ENCODE peak calls at places on chromosomes 1 and 21, in ten cellular contexts. Z is A549, N is uterus, W is HepG2, F is heart left ventricle, B is IMR-90, A is sigmoid colon, V is transverse colon, O is stomach, Y is right lobe of liver. K is an unnamed sample.

GRCh38 chr1:202007703-202008489 is 2.5 kb upstream of the ELF3 start:
- DNase-seq in O (peak), Z (no peak), V (peak), N (no peak), A (no peak), F (no peak), W (no peak), Y (no peak), B (no peak), K (no peak)

GRCh38 chr1:221688488-221688843 is 53.4 kb downstream of the DUSP10 start:
- DNase-seq in N (no peak), Z (no peak), Y (no peak), A (no peak), O (no peak), V (no peak), F (no peak), B (no peak), W (no peak), K (no peak)

GRCh38 chr1:238649200-238649599 is 737.2 kb upstream of the CHRM3 start:
- DNase-seq in O (no peak), A (no peak), V (no peak), N (no peak), B (no peak), Z (no peak), F (no peak), W (no peak), Y (no peak), K (no peak)

GRCh38 chr1:16152521-16153087 is 3.3 kb downstream of the EPHA2 start:
- DNase-seq in N (no peak), V (peak), W (peak), B (peak), O (no peak), A (no peak), F (peak), Y (no peak), Z (no peak), K (no peak)

GRCh38 chr1:182615468-182616129 is 11.4 kb upstream of the RGS16 start:
- DNase-seq in A (peak), Y (no peak), V (no peak), F (peak), Z (no peak), W (no peak), B (no peak), N (peak), O (no peak), K (no peak)

GRCh38 chr21:16794944-16795343 is 717.9 kb upstream of the CXADR start:
- DNase-seq in Y (no peak), A (no peak), Z (peak), O (no peak), W (peak), V (no peak), F (no peak), B (peak), N (peak), K (no peak)

GRCh38 chr1:44602675-44603610 is 71.3 kb downstream of the TMEM53 start:
- DNase-seq in Y (no peak), Z (no peak), B (no peak), W (no peak), A (no peak), N (no peak), F (no peak), O (no peak), V (no peak), K (no peak)

GRCh38 chr1:156491151-156491949 is 9.2 kb downstream of the MEF2D start:
- DNase-seq in N (no peak), B (no peak), Y (no peak), A (no peak), Z (no peak), W (no peak), F (no peak), V (no peak), O (no peak), K (no peak)

GRCh38 chr1:233569636-233570035 is 44.3 kb upstream of the KCNK1 start:
- DNase-seq in Z (no peak), F (no peak), Y (no peak), B (no peak), O (no peak), N (no peak), V (no peak), A (no peak), W (no peak), K (no peak)

GRCh38 chr1:76666499-76666898 is 200.8 kb upstream of the ST6GALNAC5 start:
- DNase-seq in Z (no peak), B (no peak), W (no peak), N (no peak), Y (peak), O (no peak), F (no peak), V (peak), A (no peak), K (no peak)

GRCh38 chr21:45435405-45435981 is 30.5 kb downstream of the COL18A1 start:
- DNase-seq in F (no peak), W (no peak), A (no peak), Z (no peak), Y (no peak), N (no peak), V (no peak), O (no peak), B (no peak), K (no peak)

GRCh38 chr1:38029725-38030511 is 16.7 kb downstream of the POU3F1 start:
- DNase-seq in F (no peak), A (peak), W (no peak), Y (no peak), Z (no peak), B (peak), O (no peak), V (peak), N (peak), K (no peak)

GRCh38 chr1:67939942-67940341 is 106.7 kb upstream of the GNG12 start:
- DNase-seq in O (no peak), W (no peak), A (no peak), V (no peak), F (no peak), Z (no peak), B (no peak), N (no peak), Y (no peak), K (no peak)

GRCh38 chr1:228154685-228155571 is 5.2 kb downstream of the GJC2 start:
- DNase-seq in W (no peak), F (no peak), Z (no peak), V (no peak), N (peak), B (no peak), Y (no peak), A (peak), O (no peak), K (no peak)

GRCh38 chr1:147336290-147336689 is 93.8 kb downstream of the CHD1L start:
- DNase-seq in Z (no peak), W (no peak), F (no peak), A (no peak), V (no peak), B (no peak), O (no peak), Y (no peak), N (no peak), K (no peak)

GRCh38 chr1:153922076-153922837 is 515 bp downstream of the GATAD2B start:
- DNase-seq in V (no peak), Y (peak), F (peak), A (no peak), B (no peak), N (peak), Z (no peak), W (peak), O (peak), K (no peak)

GRCh38 chr1:74368335-74368734 is 133.1 kb downstream of the TNNI3K start:
- DNase-seq in O (no peak), F (no peak), N (no peak), V (no peak), Y (no peak), W (no peak), A (no peak), Z (no peak), B (peak), K (no peak)

GRCh38 chr1:178607718-178608408 is 95.0 kb downstream of the TEX35 start:
- DNase-seq in V (no peak), W (no peak), Z (no peak), B (no peak), A (no peak), O (no peak), N (no peak), F (no peak), Y (no peak), K (no peak)

GRCh38 chr1:35340519-35340918 is 72.0 kb downstream of the ZMYM4 start:
- DNase-seq in W (no peak), A (no peak), V (no peak), N (no peak), F (no peak), B (no peak), O (no peak), Z (no peak), Y (no peak), K (no peak)

GRCh38 chr1:207824691-207825090 is 72.8 kb downstream of the CD46 start:
- DNase-seq in Z (no peak), W (no peak), Y (no peak), N (peak), A (peak), O (no peak), V (no peak), B (no peak), F (no peak), K (no peak)
- H3K4me3 ChIP-seq in Z (no peak), W (no peak), Y (no peak), N (no peak), A (peak), O (peak), V (no peak), B (no peak), F (no peak), K (peak)

DNA sequence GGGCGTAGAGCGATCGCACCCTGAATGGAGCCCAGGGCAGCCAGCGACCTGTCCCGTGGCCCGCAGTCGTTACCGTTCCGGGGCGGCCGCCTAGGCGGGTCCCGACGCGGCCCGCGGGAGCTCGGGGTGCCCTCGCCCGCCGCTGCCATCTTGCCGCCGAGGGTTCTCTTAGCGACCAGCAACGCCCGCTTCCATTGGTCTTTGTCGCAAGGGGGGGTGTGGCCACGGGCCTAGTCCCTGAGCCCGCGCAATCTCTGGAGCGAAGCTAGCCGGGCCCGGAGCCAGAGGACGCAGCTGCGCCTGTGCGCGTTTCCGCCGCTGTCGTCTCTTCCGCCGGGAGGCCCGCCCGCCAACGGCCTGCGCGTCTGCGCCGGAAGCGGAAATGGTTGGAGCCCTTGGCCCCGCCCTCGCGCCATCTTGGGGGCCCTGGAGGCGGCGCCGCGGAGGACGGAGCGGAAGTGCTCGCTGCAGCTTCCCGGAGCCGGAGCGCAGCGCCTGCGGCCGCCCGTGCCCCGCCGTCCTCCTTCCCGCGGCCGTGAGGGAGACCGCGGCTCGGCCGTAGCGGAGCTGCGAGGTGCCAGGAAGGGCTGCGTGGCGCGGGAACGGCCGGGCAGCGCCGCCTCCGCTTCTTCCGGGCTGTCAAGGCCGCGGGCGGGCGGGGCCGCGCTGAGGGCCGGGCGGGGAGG is at the start of the genes MORN1 and RER1:
- DNase-seq in A (peak), Z (peak), F (peak), O (peak), W (peak), V (peak), N (peak), B (peak), Y (peak), K (peak)
- TF ChIP-seq POLR2A in A (peak), Z (peak), F (peak), O (peak), W (peak), V (peak), N (peak), B (peak), Y (peak), K (peak)

GRCh38 chr1:41367102-41367537 is 5.9 kb downstream of the FOXO6 start:
- DNase-seq in B (no peak), A (no peak), V (no peak), O (no peak), N (no peak), Z (no peak), W (no peak), Y (no peak), F (no peak), K (no peak)
- H3K4me3 ChIP-seq in B (no peak), A (no peak), V (no peak), O (peak), N (no peak), Z (no peak), W (no peak), Y (no peak), F (no peak), K (no peak)

GRCh38 chr1:224193319-224193966 is 10.4 kb downstream of the DEGS1 start:
- DNase-seq in A (no peak), W (no peak), N (no peak), F (no peak), V (no peak), B (no peak), Y (no peak), O (no peak), Z (no peak), K (no peak)

GRCh38 chr1:224188286-224188685 is 5.2 kb downstream of the DEGS1 start:
- DNase-seq in Z (no peak), O (no peak), Y (no peak), W (no peak), V (no peak), N (no peak), A (no peak), F (no peak), B (no peak), K (no peak)

GRCh38 chr1:224192082-224192786 is 9.2 kb downstream of the DEGS1 start:
- DNase-seq in W (no peak), B (no peak), F (no peak), O (no peak), A (no peak), V (no peak), N (no peak), Z (no peak), Y (no peak), K (no peak)

GRCh38 chr1:224185208-224185607 is 2.2 kb downstream of the DEGS1 start:
- DNase-seq in W (no peak), A (no peak), Y (no peak), Z (no peak), B (no peak), N (no peak), F (no peak), V (no peak), O (no peak), K (no peak)

GRCh38 chr1:224189561-224189960 is 6.5 kb downstream of the DEGS1 start:
- DNase-seq in W (no peak), Z (no peak), O (no peak), A (peak), V (no peak), F (no peak), Y (no peak), N (no peak), B (no peak), K (no peak)
- TF ChIP-seq POLR2A in W (no peak), Z (no peak), O (no peak), A (no peak), V (no peak), F (no peak), Y (no peak), N (no peak), B (no peak), K (no peak)

GRCh38 chr21:32514275-32515055 is 70.9 kb downstream of the TCP10L start:
- DNase-seq in A (peak), N (no peak), Z (no peak), V (no peak), O (no peak), B (no peak), Y (no peak), F (no peak), W (no peak), K (no peak)
- H3K4me3 ChIP-seq in A (no peak), N (no peak), Z (no peak), V (no peak), O (no peak), B (no peak), Y (no peak), F (no peak), W (no peak), K (no peak)

GRCh38 chr1:84504580-84505021 is 1.6 kb upstream of the SPATA1 start:
- DNase-seq in O (no peak), W (no peak), B (peak), Z (peak), V (no peak), A (no peak), Y (no peak), F (no peak), N (no peak), K (no peak)
- TF ChIP-seq POLR2A in O (no peak), W (no peak), B (no peak), Z (no peak), V (no peak), A (no peak), Y (peak), F (no peak), N (no peak), K (no peak)

DNA sequence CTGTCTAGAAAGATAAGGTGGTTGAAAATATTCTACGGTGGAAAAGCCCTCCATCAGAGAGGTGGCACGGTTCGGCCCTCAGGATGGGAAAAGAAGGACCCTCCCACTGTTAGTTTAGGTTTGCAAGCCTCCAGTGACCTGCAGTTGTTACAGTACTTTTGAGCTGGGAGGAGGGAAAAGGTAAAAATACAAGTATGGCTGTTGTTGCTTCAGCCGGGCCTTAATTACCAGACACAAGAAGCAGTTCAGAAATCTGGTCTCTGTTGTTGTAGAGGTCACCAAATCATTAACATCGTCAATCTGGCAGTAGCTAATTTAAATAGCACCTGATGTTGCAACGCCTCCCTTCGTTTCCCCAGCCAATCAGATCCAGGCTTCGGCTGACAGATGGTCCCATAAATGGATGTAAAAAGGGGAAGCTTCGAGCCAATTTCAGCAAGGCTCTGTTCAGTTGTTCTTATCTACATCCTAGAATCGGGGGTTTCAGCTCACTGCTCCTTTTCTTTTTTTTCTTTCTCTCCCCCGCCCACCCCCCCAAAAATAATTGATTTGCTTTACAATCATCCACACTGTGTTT is at the start of gene ELAVL4:
- DNase-seq in B (no peak), V (no peak), O (no peak), Y (no peak), F (no peak), A (no peak), N (no peak), W (no peak), Z (no peak), K (no peak)
- H3K4me3 ChIP-seq in B (no peak), V (no peak), O (no peak), Y (no peak), F (no peak), A (no peak), N (no peak), W (no peak), Z (no peak), K (no peak)

GRCh38 chr1:12149791-12150175 is 17.0 kb upstream of the TNFRSF1B start:
- DNase-seq in N (no peak), F (no peak), W (no peak), B (no peak), Y (no peak), Z (no peak), A (no peak), O (no peak), V (no peak), K (no peak)

GRCh38 chr1:12147116-12147753 is 19.6 kb upstream of the TNFRSF1B start:
- DNase-seq in B (no peak), A (no peak), Z (no peak), W (no peak), N (no peak), O (no peak), F (no peak), V (no peak), Y (peak), K (no peak)

GRCh38 chr1:12148160-12148957 is 18.4 kb upstream of the TNFRSF1B start:
- DNase-seq in F (no peak), Y (peak), V (peak), N (no peak), W (peak), B (peak), Z (no peak), O (peak), A (no peak), K (no peak)

GRCh38 chr1:12150456-12151200 is 16.2 kb upstream of the TNFRSF1B start:
- DNase-seq in O (no peak), V (no peak), W (no peak), A (no peak), Y (no peak), Z (no peak), N (no peak), F (no peak), B (no peak), K (no peak)

DNA sequence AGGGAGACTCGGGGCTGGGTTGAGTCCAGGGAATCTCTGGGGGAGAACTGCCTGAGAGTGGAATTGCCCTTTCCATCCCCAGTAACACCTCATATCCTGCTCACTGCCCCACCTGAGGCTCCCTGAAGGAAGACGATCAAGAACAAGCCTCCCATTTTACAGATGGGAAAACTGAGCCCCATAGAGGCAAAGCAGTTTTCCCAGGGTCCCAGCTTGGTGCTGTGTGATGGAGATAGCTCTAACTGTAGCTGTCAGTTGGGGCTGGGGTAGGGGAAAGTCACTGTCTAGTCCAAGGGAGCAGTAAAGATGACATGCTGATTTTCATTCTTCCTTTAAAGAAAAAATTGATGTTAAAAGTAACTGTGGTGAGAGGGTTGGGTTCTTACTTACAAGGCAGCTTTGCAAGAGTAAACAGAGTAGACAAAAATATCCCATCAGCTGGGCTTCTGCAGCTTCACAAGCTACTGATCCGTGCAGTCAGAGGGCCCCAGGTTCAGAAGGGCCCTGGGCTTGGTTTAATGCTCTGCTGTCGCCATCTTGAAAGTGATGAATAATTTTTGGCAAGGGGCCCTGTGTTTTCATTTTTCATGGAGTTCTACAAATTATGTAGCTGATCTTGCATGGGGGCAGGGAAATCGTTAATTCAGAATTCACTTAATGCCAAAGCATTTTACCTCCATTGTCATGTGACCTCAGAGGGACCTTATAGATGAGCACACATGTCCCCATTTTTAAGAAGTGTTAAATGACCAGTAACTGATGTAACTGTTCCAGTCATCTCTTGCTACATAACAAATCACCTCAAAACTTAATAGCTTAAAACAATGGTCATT is 17.6 kb upstream of the TNFRSF1B start:
- DNase-seq in O (no peak), V (no peak), A (no peak), Y (no peak), F (no peak), B (peak), W (no peak), Z (no peak), N (no peak), K (no peak)
- TF ChIP-seq POLR2A in O (no peak), V (no peak), A (no peak), Y (no peak), F (no peak), B (no peak), W (no peak), Z (no peak), N (no peak), K (no peak)

GRCh38 chr1:219533280-219533679 is 79.6 kb downstream of the ZC3H11B start:
- DNase-seq in N (no peak), A (peak), O (no peak), Z (no peak), W (no peak), Y (no peak), V (no peak), F (peak), B (no peak), K (no peak)

GRCh38 chr1:219537182-219537581 is 75.7 kb downstream of the ZC3H11B start:
- DNase-seq in V (no peak), N (no peak), Y (no peak), W (no peak), A (no peak), Z (no peak), F (no peak), B (no peak), O (no peak), K (no peak)

GRCh38 chr1:219538886-219539285 is 74.0 kb downstream of the ZC3H11B start:
- DNase-seq in N (no peak), W (no peak), Z (no peak), B (no peak), F (no peak), Y (no peak), V (no peak), O (no peak), A (no peak), K (no peak)

GRCh38 chr1:219536038-219536437 is 76.9 kb downstream of the ZC3H11B start:
- DNase-seq in V (no peak), B (no peak), W (no peak), N (no peak), A (no peak), F (no peak), Z (no peak), Y (no peak), O (no peak), K (no peak)

GRCh38 chr1:219535021-219535420 is 77.9 kb downstream of the ZC3H11B start:
- DNase-seq in Y (no peak), V (no peak), A (no peak), F (no peak), Z (no peak), B (no peak), O (no peak), N (no peak), W (no peak), K (no peak)
- H3K4me3 ChIP-seq in Y (no peak), V (no peak), A (no peak), F (no peak), Z (no peak), B (no peak), O (no peak), N (no peak), W (no peak), K (no peak)